ENCODE peak calls at places on chromosomes 3 and 15, in four cellular contexts. One of them, this sample, is unnamed.

GRCh38 chr3:42032693-42033349 is 58.3 kb upstream of the TRAK1 start:
- DNase-seq in H1: no peak
- DNase-seq in IMR-90: peak
- DNase-seq in mesendoderm: peak
- DNase-seq in this sample: no peak

GRCh38 chr3:189144645-189145044 is 27.1 kb upstream of the TPRG1 start:
- DNase-seq in IMR-90: peak
- DNase-seq in H1: no peak
- DNase-seq in mesendoderm: no peak
- DNase-seq in this sample: no peak

GRCh38 chr3:5426094-5426883 is 238.8 kb downstream of the EDEM1 start:
- DNase-seq in IMR-90: peak
- DNase-seq in mesendoderm: peak
- DNase-seq in H1: peak
- DNase-seq in this sample: peak

GRCh38 chr3:128432898-128433629 is 33.6 kb downstream of the DNAJB8 start:
- DNase-seq in H1: no peak
- DNase-seq in mesendoderm: no peak
- DNase-seq in IMR-90: no peak
- DNase-seq in this sample: peak

GRCh38 chr3:195079636-195080035 is 191.3 kb downstream of the XXYLT1 start:
- DNase-seq in mesendoderm: no peak
- DNase-seq in H1: no peak
- DNase-seq in IMR-90: peak
- DNase-seq in this sample: no peak

GRCh38 chr3:55446860-55447259 is 40.2 kb downstream of the WNT5A start:
- DNase-seq in mesendoderm: no peak
- DNase-seq in H1: no peak
- DNase-seq in IMR-90: no peak
- DNase-seq in this sample: no peak

GRCh38 chr3:59212128-59212764 is 162.4 kb upstream of the CFAP20DC start:
- DNase-seq in H1: no peak
- DNase-seq in IMR-90: peak
- DNase-seq in mesendoderm: peak
- DNase-seq in this sample: no peak

GRCh38 chr15:58248504-58248842 is 110.3 kb downstream of the AQP9 start:
- DNase-seq in mesendoderm: no peak
- DNase-seq in H1: no peak
- DNase-seq in IMR-90: no peak
- DNase-seq in this sample: no peak

GRCh38 chr3:56926513-56927282 is 124.9 kb upstream of the ARHGEF3 start:
- DNase-seq in mesendoderm: no peak
- DNase-seq in H1: no peak
- DNase-seq in IMR-90: peak
- DNase-seq in this sample: no peak

GRCh38 chr15:63987979-63988378 is 58.3 kb downstream of the DAPK2 start:
- DNase-seq in H1: no peak
- DNase-seq in mesendoderm: no peak
- DNase-seq in IMR-90: no peak
- DNase-seq in this sample: no peak

GRCh38 chr15:33168444-33168843 is 26.1 kb downstream of the FMN1 start:
- DNase-seq in IMR-90: no peak
- DNase-seq in H1: no peak
- DNase-seq in mesendoderm: no peak
- DNase-seq in this sample: no peak

GRCh38 chr3:186643493-186643892 is 3.3 kb downstream of the FETUB start:
- DNase-seq in IMR-90: no peak
- DNase-seq in H1: no peak
- DNase-seq in mesendoderm: no peak
- DNase-seq in this sample: no peak

GRCh38 chr3:13705702-13706280 is 156.9 kb downstream of the FBLN2 start:
- DNase-seq in H1: no peak
- DNase-seq in IMR-90: no peak
- DNase-seq in mesendoderm: no peak
- DNase-seq in this sample: no peak

GRCh38 chr3:45917146-45917885 is 25.9 kb upstream of the CXCR6 start:
- DNase-seq in IMR-90: no peak
- DNase-seq in H1: no peak
- DNase-seq in mesendoderm: no peak
- DNase-seq in this sample: no peak

GRCh38 chr15:66739287-66739686 is 37.3 kb downstream of the SMAD6 start:
- DNase-seq in mesendoderm: no peak
- DNase-seq in H1: no peak
- DNase-seq in IMR-90: no peak
- DNase-seq in this sample: no peak

GRCh38 chr3:159191454-159191853 is 389.6 kb downstream of the MFSD1 start:
- DNase-seq in H1: no peak
- DNase-seq in mesendoderm: peak
- DNase-seq in IMR-90: no peak
- DNase-seq in this sample: no peak

GRCh38 chr15:73928971-73929627 is 2.8 kb downstream of the LOXL1 start:
- DNase-seq in mesendoderm: no peak
- DNase-seq in IMR-90: no peak
- DNase-seq in H1: no peak
- DNase-seq in this sample: no peak

GRCh38 chr3:89171681-89172080 is 64.3 kb downstream of the EPHA3 start:
- DNase-seq in mesendoderm: no peak
- DNase-seq in H1: no peak
- DNase-seq in IMR-90: no peak
- DNase-seq in this sample: no peak

GRCh38 chr15:101049856-101050646 is 130.9 kb downstream of the LRRK1 start:
- DNase-seq in H1: no peak
- DNase-seq in IMR-90: no peak
- DNase-seq in mesendoderm: no peak
- DNase-seq in this sample: no peak

GRCh38 chr3:132978464-132978863 is 59.7 kb upstream of the TMEM108 start:
- DNase-seq in H1: no peak
- DNase-seq in IMR-90: no peak
- DNase-seq in mesendoderm: no peak
- DNase-seq in this sample: no peak

GRCh38 chr3:28118087-28118486 is 123.3 kb upstream of the CMC1 start:
- DNase-seq in mesendoderm: peak
- DNase-seq in IMR-90: no peak
- DNase-seq in H1: no peak
- DNase-seq in this sample: peak

GRCh38 chr3:156509209-156510174 is 45.4 kb downstream of the SSR3 start:
- DNase-seq in mesendoderm: peak
- DNase-seq in H1: no peak
- DNase-seq in IMR-90: peak
- DNase-seq in this sample: no peak

GRCh38 chr3:132507657-132508056 is 89.4 kb upstream of the ACKR4 start:
- DNase-seq in H1: no peak
- DNase-seq in IMR-90: no peak
- DNase-seq in mesendoderm: no peak
- DNase-seq in this sample: no peak

GRCh38 chr3:180802837-180803236 is 109.6 kb upstream of the FXR1 start:
- DNase-seq in mesendoderm: peak
- DNase-seq in IMR-90: peak
- DNase-seq in H1: no peak
- DNase-seq in this sample: no peak

GRCh38 chr3:16338999-16339398 is 74.0 kb downstream of the OXNAD1 start:
- DNase-seq in mesendoderm: peak
- DNase-seq in H1: no peak
- DNase-seq in IMR-90: peak
- DNase-seq in this sample: no peak

GRCh38 chr15:45181491-45182285 is 6.1 kb downstream of the SHF start:
- DNase-seq in H1: no peak
- DNase-seq in mesendoderm: no peak
- DNase-seq in IMR-90: no peak
- DNase-seq in this sample: no peak

GRCh38 chr3:171862993-171863521 is 19.9 kb downstream of the TMEM212 start:
- DNase-seq in H1: no peak
- DNase-seq in mesendoderm: no peak
- DNase-seq in IMR-90: peak
- DNase-seq in this sample: no peak

GRCh38 chr15:70508561-70509281 is 254.6 kb downstream of the UACA start:
- DNase-seq in IMR-90: peak
- DNase-seq in H1: no peak
- DNase-seq in mesendoderm: peak
- DNase-seq in this sample: no peak

GRCh38 chr3:138949445-138950005 is 2.5 kb downstream of the FOXL2NB start:
- DNase-seq in mesendoderm: no peak
- DNase-seq in IMR-90: no peak
- DNase-seq in H1: no peak
- DNase-seq in this sample: peak

GRCh38 chr15:69891070-69891491 is 206.6 kb downstream of the TLE3 start:
- DNase-seq in IMR-90: no peak
- DNase-seq in H1: no peak
- DNase-seq in mesendoderm: no peak
- DNase-seq in this sample: no peak

GRCh38 chr3:68017069-68017468 is 362.7 kb upstream of the SUCLG2 start:
- DNase-seq in H1: no peak
- DNase-seq in IMR-90: no peak
- DNase-seq in mesendoderm: no peak
- DNase-seq in this sample: no peak

GRCh38 chr3:67719333-67719732 is 64.9 kb upstream of the SUCLG2 start:
- DNase-seq in H1: no peak
- DNase-seq in IMR-90: peak
- DNase-seq in mesendoderm: no peak
- DNase-seq in this sample: no peak

GRCh38 chr3:15229262-15229661 is 23.2 kb downstream of the CAPN7 start:
- DNase-seq in mesendoderm: no peak
- DNase-seq in H1: no peak
- DNase-seq in IMR-90: no peak
- DNase-seq in this sample: no peak

GRCh38 chr3:72248389-72248761 is 463.4 kb upstream of the PROK2 start:
- DNase-seq in mesendoderm: no peak
- DNase-seq in IMR-90: no peak
- DNase-seq in H1: no peak
- DNase-seq in this sample: no peak

GRCh38 chr3:188486126-188486525 is 332.2 kb downstream of the LPP start:
- DNase-seq in IMR-90: peak
- DNase-seq in H1: no peak
- DNase-seq in mesendoderm: no peak
- DNase-seq in this sample: no peak

GRCh38 chr3:67418539-67419529 is 235.6 kb downstream of the SUCLG2 start:
- DNase-seq in IMR-90: peak
- DNase-seq in H1: no peak
- DNase-seq in mesendoderm: no peak
- DNase-seq in this sample: no peak

GRCh38 chr3:23840521-23840920 is 34.8 kb downstream of the UBE2E1 start:
- DNase-seq in H1: no peak
- DNase-seq in mesendoderm: no peak
- DNase-seq in IMR-90: no peak
- DNase-seq in this sample: no peak
- H2AK5ac ChIP-seq in H1: no peak
- H2AK5ac ChIP-seq in mesendoderm: no peak
- H2AK5ac ChIP-seq in IMR-90: no peak
- H2AK5ac ChIP-seq in this sample: no peak

GRCh38 chr15:40264321-40265153 is 18.3 kb downstream of the ANKRD63 start:
- DNase-seq in IMR-90: no peak
- DNase-seq in H1: no peak
- DNase-seq in mesendoderm: no peak
- DNase-seq in this sample: no peak
- H3K56ac ChIP-seq in IMR-90: no peak
- H3K56ac ChIP-seq in H1: no peak
- H3K56ac ChIP-seq in mesendoderm: no peak
- H3K56ac ChIP-seq in this sample: no peak

DNA sequence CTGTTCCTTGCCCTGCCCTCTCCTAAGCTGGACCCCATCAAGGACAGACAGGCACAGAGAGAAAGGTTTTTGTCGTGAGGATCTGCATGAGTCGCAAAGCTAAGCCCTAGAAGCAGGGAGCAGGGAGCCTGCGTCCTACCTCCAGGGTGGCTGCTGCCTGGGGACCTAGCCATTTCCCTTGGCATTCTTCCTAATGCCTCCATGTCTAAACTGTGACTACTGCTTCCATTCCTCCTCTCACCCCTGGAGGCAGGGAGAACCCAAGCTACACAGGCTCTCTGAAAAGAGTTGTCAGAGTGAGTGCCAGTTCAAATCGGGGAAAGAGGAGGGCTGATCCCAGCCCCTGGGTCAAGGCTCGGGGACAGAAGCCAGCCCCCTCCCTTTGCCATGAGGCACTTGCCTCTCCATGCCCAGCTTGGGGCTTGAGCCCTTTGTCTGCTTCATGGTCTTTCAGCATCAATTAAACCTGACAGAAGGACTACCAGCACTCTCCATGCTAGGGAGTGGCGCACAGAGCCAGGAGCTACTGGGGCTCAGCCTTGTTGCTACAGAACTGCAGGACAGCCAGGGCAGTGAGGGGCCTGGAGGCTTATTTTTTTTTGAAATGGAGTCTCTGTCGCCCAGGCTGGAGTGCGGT is 2.4 kb downstream of the GCHFR start:
- DNase-seq in mesendoderm: no peak
- DNase-seq in H1: no peak
- DNase-seq in IMR-90: peak
- DNase-seq in this sample: no peak
- H2AK5ac ChIP-seq in mesendoderm: no peak
- H2AK5ac ChIP-seq in H1: no peak
- H2AK5ac ChIP-seq in IMR-90: peak
- H2AK5ac ChIP-seq in this sample: no peak

DNA sequence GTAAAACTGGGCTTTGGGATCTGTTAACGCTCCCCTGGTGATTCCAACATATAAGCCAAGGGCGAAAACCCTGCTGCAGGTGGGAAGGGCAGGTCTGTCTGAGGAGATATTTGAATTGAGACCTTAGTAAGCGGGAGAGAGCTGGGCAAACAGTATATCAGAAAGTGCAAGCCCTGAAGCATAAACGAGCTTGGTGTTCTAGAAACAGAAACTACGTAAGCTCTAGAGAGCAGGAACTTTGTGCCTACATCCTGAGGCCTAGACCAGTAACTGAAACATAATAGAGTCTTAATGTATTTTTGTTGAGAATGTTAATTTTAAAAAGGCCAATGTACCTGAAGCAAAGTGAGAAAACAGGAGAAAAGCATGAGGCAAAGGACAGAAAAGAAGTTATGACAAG is 62.9 kb upstream of the FSIP1 start:
- DNase-seq in IMR-90: no peak
- DNase-seq in H1: no peak
- DNase-seq in mesendoderm: no peak
- DNase-seq in this sample: no peak
- H3K56ac ChIP-seq in IMR-90: no peak
- H3K56ac ChIP-seq in H1: no peak
- H3K56ac ChIP-seq in mesendoderm: peak
- H3K56ac ChIP-seq in this sample: no peak